ENCODE peak calls at places on chromosomes 12 and 14, in six cellular contexts. Z, H, R, A, Y and B are unnamed samples.

GRCh38 chr14:105271224-105271890 is 23.0 kb downstream of the BTBD6 start:
- DNase-seq in Z (no peak), H (no peak), R (no peak), A (no peak), Y (no peak), B (no peak)

GRCh38 chr12:52442600-52443061 is 8.5 kb upstream of the KRT75 start:
- DNase-seq in Z (no peak), H (no peak), R (peak), A (no peak), Y (peak), B (no peak)

GRCh38 chr12:99137124-99137845 is 492.2 kb downstream of the APAF1 start:
- DNase-seq in Z (no peak), H (no peak), R (no peak), A (no peak), Y (no peak), B (no peak)

GRCh38 chr12:47493801-47494200 is 212.0 kb downstream of the RPAP3 start:
- DNase-seq in Z (no peak), H (no peak), R (no peak), A (no peak), Y (no peak), B (no peak)

GRCh38 chr14:95157987-95158712 is 821 bp upstream of the DICER1 start:
- DNase-seq in Z (no peak), H (peak), R (no peak), A (no peak), Y (no peak), B (no peak)

GRCh38 chr12:108358580-108358965 is 19.5 kb upstream of the CMKLR1 start:
- DNase-seq in Z (no peak), H (no peak), R (no peak), A (no peak), Y (no peak), B (no peak)

GRCh38 chr12:2339022-2339431 is 286.2 kb downstream of the CACNA1C start:
- DNase-seq in Z (no peak), H (no peak), R (peak), A (no peak), Y (peak), B (no peak)

GRCh38 chr14:68013326-68013725 is 193.7 kb downstream of the RAD51B start:
- DNase-seq in Z (no peak), H (no peak), R (no peak), A (no peak), Y (no peak), B (no peak)

GRCh38 chr14:51616256-51616655 is 35.5 kb upstream of the FRMD6 start:
- DNase-seq in Z (no peak), H (no peak), R (no peak), A (no peak), Y (no peak), B (no peak)

GRCh38 chr12:23290627-23291330 is 658.7 kb downstream of the SOX5 start:
- DNase-seq in Z (no peak), H (no peak), R (no peak), A (no peak), Y (no peak), B (no peak)

GRCh38 chr12:21483531-21483930 is 17.9 kb downstream of the RECQL start:
- DNase-seq in Z (no peak), H (no peak), R (no peak), A (no peak), Y (no peak), B (no peak)

GRCh38 chr12:120060196-120060595 is 56.4 kb downstream of the RAB35 start:
- DNase-seq in Z (no peak), H (no peak), R (no peak), A (no peak), Y (no peak), B (no peak)

GRCh38 chr14:60323199-60323891 is 74.3 kb downstream of the PPM1A start:
- DNase-seq in Z (no peak), H (no peak), R (no peak), A (no peak), Y (no peak), B (no peak)

GRCh38 chr14:83611906-83612305 is 1918.0 kb upstream of the FLRT2 start:
- DNase-seq in Z (no peak), H (no peak), R (peak), A (no peak), Y (no peak), B (peak)

GRCh38 chr12:55982319-55982936 is 8.6 kb downstream of the RAB5B start:
- DNase-seq in Z (no peak), H (peak), R (no peak), A (no peak), Y (no peak), B (peak)

GRCh38 chr12:101021911-101022388 is 188.1 kb downstream of the SLC5A8 start:
- DNase-seq in Z (no peak), H (no peak), R (peak), A (no peak), Y (peak), B (peak)

GRCh38 chr12:24118675-24119074 is 169.2 kb upstream of the SOX5 start:
- DNase-seq in Z (no peak), H (no peak), R (no peak), A (no peak), Y (no peak), B (no peak)

GRCh38 chr14:97536421-97536820 is 739.2 kb downstream of the VRK1 start:
- DNase-seq in Z (no peak), H (no peak), R (no peak), A (no peak), Y (no peak), B (no peak)

GRCh38 chr14:21275261-21275858 is 4.5 kb upstream of the RPGRIP1 start:
- DNase-seq in Z (no peak), H (no peak), R (no peak), A (no peak), Y (no peak), B (peak)

GRCh38 chr12:53287741-53288216 is 7.6 kb upstream of the PFDN5 start:
- DNase-seq in Z (peak), H (peak), R (peak), A (peak), Y (peak), B (peak)

GRCh38 chr14:42475289-42475688 is 868.6 kb downstream of the LRFN5 start:
- DNase-seq in Z (no peak), H (no peak), R (no peak), A (no peak), Y (no peak), B (no peak)

GRCh38 chr12:24127919-24128721 is 178.7 kb upstream of the SOX5 start:
- DNase-seq in Z (no peak), H (peak), R (no peak), A (no peak), Y (no peak), B (no peak)

GRCh38 chr12:32604565-32604964 is 74.5 kb upstream of the DNM1L start:
- DNase-seq in Z (no peak), H (no peak), R (no peak), A (no peak), Y (no peak), B (no peak)

GRCh38 chr12:48765753-48766162 is 23.1 kb downstream of the ADCY6 start:
- DNase-seq in Z (no peak), H (peak), R (no peak), A (no peak), Y (no peak), B (no peak)